ENCODE peak calls at places on chromosomes 5 and 9, in ten cellular contexts. O is gastrocnemius medialis, C is AG10803, T is IMR-90, V is cardiac fibroblast, Z is GM12865, W is thyroid gland, M is fibroblast of lung, B is RWPE2, U is uterus. P is an unnamed sample.
A peak's percentile ranks its signal among the peaks of the same experiment; 100 is the strongest.

GRCh38 chr5:82151622-82152021 is 126.5 kb downstream of the RPS23 start:
- DNase-seq in O (no peak), C (no peak), T (peak; percentile 26), V (no peak), Z (no peak), W (no peak), M (peak; percentile 74), B (no peak), U (no peak), P (peak; percentile 32)

GRCh38 chr9:95373069-95373681 is 55.7 kb upstream of the FANCC start:
- DNase-seq in O (no peak), C (no peak), T (no peak), V (no peak), Z (no peak), W (peak; percentile 72), M (no peak), B (no peak), U (no peak), P (no peak)

GRCh38 chr9:70111641-70112236 is 68.1 kb downstream of the MAMDC2 start:
- DNase-seq in O (no peak), C (no peak), T (peak; percentile 29), V (no peak), Z (no peak), W (no peak), M (no peak), B (no peak), U (no peak), P (no peak)

GRCh38 chr9:91930475-91930874 is 19.6 kb downstream of the ROR2 start:
- DNase-seq in O (no peak), C (no peak), T (peak; percentile 30), V (peak; percentile 44), Z (no peak), W (no peak), M (peak; percentile 56), B (no peak), U (no peak), P (peak; percentile 54)

GRCh38 chr5:5182508-5183191 is 42.5 kb downstream of the ADAMTS16 start:
- DNase-seq in O (no peak), C (no peak), T (no peak), V (no peak), Z (no peak), W (no peak), M (no peak), B (no peak), U (no peak), P (no peak)

GRCh38 chr5:95995947-95996489 is 34.4 kb upstream of the ELL2 start:
- DNase-seq in O (no peak), C (no peak), T (no peak), V (no peak), Z (no peak), W (no peak), M (no peak), B (no peak), U (no peak), P (no peak)

GRCh38 chr5:158879993-158880392 is 219.7 kb downstream of the EBF1 start:
- DNase-seq in O (no peak), C (no peak), T (no peak), V (no peak), Z (peak; percentile 77), W (no peak), M (no peak), B (no peak), U (no peak), P (no peak)

GRCh38 chr5:129459485-129460120 is 495 bp upstream of the ADAMTS19 start:
- DNase-seq in O (no peak), C (peak; percentile 0), T (peak; percentile 4), V (peak; percentile 61), Z (no peak), W (no peak), M (peak; percentile 53), B (peak; percentile 59), U (peak; percentile 63), P (peak; percentile 39)

DNA sequence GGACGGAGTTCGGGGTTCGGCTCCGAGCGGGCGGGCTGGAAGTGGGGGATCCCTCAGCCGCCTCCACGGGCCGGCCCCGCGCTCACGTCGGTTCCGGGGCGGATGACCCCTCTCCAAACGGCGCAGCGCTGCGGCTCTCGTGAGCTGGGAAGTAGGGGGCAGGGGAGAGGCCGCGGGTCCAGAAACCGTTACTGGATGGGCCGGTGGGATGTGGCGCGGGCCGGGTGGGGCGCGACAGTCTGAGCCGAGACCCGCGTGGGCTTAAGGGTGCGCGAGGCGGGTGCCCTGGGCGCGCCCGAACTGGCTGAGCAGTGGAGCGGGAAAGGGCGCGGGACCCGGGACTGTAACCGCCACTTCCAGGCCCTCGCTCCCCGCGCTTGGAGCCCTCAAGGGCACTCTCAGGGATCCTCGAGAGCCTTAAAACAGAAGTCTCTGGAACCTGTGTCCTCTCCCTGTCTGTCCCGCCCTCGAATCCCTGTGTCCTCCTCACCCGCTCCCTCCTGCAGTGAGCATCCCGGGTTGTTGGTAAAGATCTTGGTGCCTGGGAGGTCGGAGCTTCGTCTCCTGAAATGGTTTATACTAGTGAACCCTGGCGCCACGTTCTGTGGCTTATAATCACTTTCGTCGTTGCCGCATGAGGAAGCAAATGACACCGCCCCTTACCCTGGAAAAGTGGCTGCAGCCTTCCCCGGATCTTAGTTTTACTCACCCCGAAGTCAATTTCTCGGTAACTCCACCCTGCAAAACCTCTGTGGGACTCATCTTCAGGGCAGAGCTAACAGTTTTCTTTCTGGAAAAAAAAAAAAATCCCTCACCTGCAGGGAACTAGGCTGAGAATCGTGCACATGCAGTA is 571 bp upstream of the MARCHF11 start:
- DNase-seq in O (no peak), C (no peak), T (no peak), V (no peak), Z (no peak), W (no peak), M (no peak), B (no peak), U (no peak), P (no peak)
- H3K4me3 ChIP-seq in O (no peak overlapping the region), C (no peak overlapping the region), T (no peak overlapping the region), V (no peak overlapping the region), Z (no peak overlapping the region), W (no peak overlapping the region), M (no peak overlapping the region), B (no peak overlapping the region), U (no peak overlapping the region), P (no peak overlapping the region)

DNA sequence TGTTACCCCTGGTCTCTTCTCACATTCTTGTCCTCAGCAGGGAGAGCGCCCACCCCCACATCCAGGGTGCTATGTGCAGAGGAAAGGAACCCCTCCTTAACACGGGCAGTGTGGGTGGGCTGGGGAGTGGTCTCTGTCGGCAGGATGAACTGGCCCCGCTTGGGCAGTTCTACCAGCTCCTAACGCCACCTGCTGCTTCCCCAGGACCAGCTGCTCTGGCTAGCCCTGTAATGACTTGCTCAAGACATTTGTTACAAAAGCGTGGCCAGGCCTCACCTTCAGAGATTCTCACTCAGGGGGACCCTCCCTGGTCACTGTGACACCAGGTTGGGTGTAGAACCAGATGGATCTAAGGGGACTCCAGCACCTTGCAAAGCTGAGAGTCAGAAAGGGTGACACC is 82.4 kb downstream of the HMCN2 start:
- DNase-seq in O (no peak), C (no peak), T (no peak), V (no peak), Z (no peak), W (no peak), M (no peak), B (no peak), U (no peak), P (no peak)
- TF ChIP-seq CTCF in O (no peak), C (no peak), T (no peak), V (no peak), Z (no peak), W (no peak), M (no peak), B (no peak), U (no peak), P (peak; percentile 7)

GRCh38 chr5:88677943-88678779 is 204.8 kb downstream of the MEF2C start:
- DNase-seq in O (no peak), C (no peak), T (no peak), V (no peak), Z (no peak), W (no peak), M (no peak), B (no peak), U (no peak), P (no peak)

GRCh38 chr5:88681402-88681801 is 201.6 kb downstream of the MEF2C start:
- DNase-seq in O (no peak), C (no peak), T (no peak), V (no peak), Z (no peak), W (no peak), M (no peak), B (no peak), U (no peak), P (no peak)

GRCh38 chr5:88679638-88680037 is 203.3 kb downstream of the MEF2C start:
- DNase-seq in O (no peak), C (no peak), T (no peak), V (no peak), Z (no peak), W (no peak), M (no peak), B (no peak), U (no peak), P (no peak)

GRCh38 chr5:88678780-88679491 is 204.0 kb downstream of the MEF2C start:
- DNase-seq in O (no peak), C (no peak), T (no peak), V (no peak), Z (no peak), W (no peak), M (no peak), B (no peak), U (no peak), P (no peak)

DNA sequence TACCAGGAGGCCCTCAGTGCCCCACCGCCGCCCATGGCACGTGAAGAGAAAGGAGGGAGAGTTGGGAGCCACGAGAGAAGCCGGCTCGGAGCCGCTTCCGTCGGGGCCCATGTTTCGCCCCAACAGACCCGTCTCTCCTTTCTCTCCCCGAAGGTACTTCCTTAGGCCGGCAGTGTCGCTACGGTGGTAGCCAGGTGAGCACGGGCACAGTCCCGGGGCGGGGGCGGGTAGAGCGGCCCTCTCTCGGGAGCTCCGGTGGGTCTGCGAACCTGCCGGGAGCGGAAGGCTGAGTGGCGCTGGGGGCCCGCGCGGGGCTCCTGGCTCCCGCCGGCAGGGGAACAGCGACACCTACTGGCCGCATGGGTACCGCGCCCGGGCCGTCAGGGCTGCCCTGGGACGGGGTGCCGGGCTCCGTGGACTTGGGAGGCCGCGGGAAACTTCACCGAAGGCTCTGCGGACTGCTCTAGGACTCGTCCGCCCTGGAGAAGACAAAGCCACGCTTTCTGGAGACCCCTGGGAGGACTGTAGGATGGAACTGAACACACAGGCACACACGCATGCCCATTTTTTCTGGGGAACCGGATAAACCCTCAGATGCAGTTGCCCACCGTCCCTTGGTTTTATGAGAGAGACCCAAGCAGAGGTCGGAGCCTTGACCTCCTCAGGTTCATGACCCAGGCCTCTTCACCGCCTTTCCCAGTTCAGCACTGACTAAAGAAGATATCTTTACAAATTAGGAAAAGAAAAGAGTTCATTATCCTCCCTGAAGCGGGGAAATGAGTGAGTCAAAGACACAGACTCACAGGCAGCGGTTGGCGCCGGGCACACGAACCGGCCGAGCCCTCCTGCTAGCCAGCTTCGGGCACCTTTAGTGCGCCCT is 202.5 kb downstream of the MEF2C start:
- DNase-seq in O (no peak), C (peak; percentile 19), T (peak; percentile 14), V (peak; percentile 56), Z (peak; percentile 80), W (peak; percentile 66), M (peak; percentile 45), B (no peak), U (peak; percentile 47), P (peak; percentile 54)
- H3K4me3 ChIP-seq in O (peak overlapping the region; percentile 40), C (peak overlapping the region; percentile 30), T (peak overlapping the region; percentile 32), V (peak overlapping the region; percentile 35), Z (peak overlapping the region; percentile 62), W (no peak overlapping the region), M (peak overlapping the region; percentile 44), B (no peak overlapping the region), U (peak overlapping the region; percentile 29), P (peak overlapping the region; percentile 53)

GRCh38 chr9:35863583-35863982 is 6.6 kb downstream of the OR13J1 start:
- DNase-seq in O (no peak), C (no peak), T (no peak), V (no peak), Z (no peak), W (no peak), M (no peak), B (no peak), U (no peak), P (no peak)
- TF ChIP-seq CTCF in O (no peak), C (no peak), T (no peak), V (no peak), Z (no peak), W (no peak), M (no peak), B (no peak), U (no peak), P (no peak)

P was measured in choroid plexus epithelial cell.